ENCODE peak calls at places on chromosomes 3 and 15, in five cellular contexts. J, G, N, S and L are unnamed samples.

GRCh38 chr15:89003865-89004725 is 84.2 kb upstream of the ABHD2 start:
- DNase-seq in J (no peak), G (no peak), N (no peak), S (peak; percentile 78), L (peak; percentile 12)

GRCh38 chr3:194738254-194739093 is 52.8 kb downstream of the FAM43A start:
- DNase-seq in J (no peak), G (peak; percentile 71), N (no peak), S (no peak), L (peak; percentile 86)

GRCh38 chr3:105503191-105503593 is 136.5 kb downstream of the ALCAM start:
- DNase-seq in J (no peak), G (peak; percentile 19), N (no peak), S (no peak), L (no peak)

GRCh38 chr15:76339302-76340197 is 3.0 kb downstream of the ISL2 start:
- DNase-seq in J (no peak), G (no peak), N (peak; percentile 42), S (peak; percentile 56), L (no peak)

GRCh38 chr15:31551323-31551722 is 224.7 kb downstream of the KLF13 start:
- DNase-seq in J (no peak), G (no peak), N (no peak), S (no peak), L (no peak)

GRCh38 chr3:11621077-11621476 is 22.6 kb downstream of the VGLL4 start:
- DNase-seq in J (no peak), G (no peak), N (no peak), S (no peak), L (no peak)

GRCh38 chr15:68640791-68641331 is 62.1 kb downstream of the CORO2B start:
- DNase-seq in J (no peak), G (no peak), N (no peak), S (no peak), L (no peak)

GRCh38 chr15:40787344-40787841 is 17.6 kb downstream of the C15orf62 start:
- DNase-seq in J (peak; percentile 97), G (peak; percentile 87), N (no peak), S (peak; percentile 85), L (no peak)

GRCh38 chr3:150355581-150355980 is 52.5 kb upstream of the TSC22D2 start:
- DNase-seq in J (no peak), G (no peak), N (no peak), S (no peak), L (no peak)

GRCh38 chr3:195893121-195893449 is 15.3 kb downstream of the TNK2 start:
- DNase-seq in J (no peak), G (no peak), N (no peak), S (no peak), L (peak; percentile 80)